ENCODE peak calls at places on chromosomes 1 and 21, in nine cellular contexts. V, T, H, G, L, I, R, E and S are unnamed samples.

GRCh38 chr1:234975122-234975940 is 153.3 kb downstream of the TOMM20 start:
- DNase-seq in L (no peak), V (no peak), I (no peak), H (peak; percentile 97), E (peak; percentile 91), G (no peak), R (no peak), T (no peak), S (peak; percentile 27)

GRCh38 chr1:25502957-25503356 is 40.4 kb upstream of the LDLRAP1 start:
- DNase-seq in R (no peak), V (no peak), T (no peak), G (no peak), E (peak; percentile 54), I (no peak), H (no peak), L (no peak), S (no peak)

GRCh38 chr1:62012821-62013220 is 181.8 kb upstream of the L1TD1 start:
- DNase-seq in V (no peak), L (peak; percentile 13), H (no peak), I (peak; percentile 23), R (peak; percentile 65), G (no peak), E (no peak), T (no peak), S (no peak)

GRCh38 chr1:198775606-198776005 is 136.8 kb downstream of the PTPRC start:
- DNase-seq in R (no peak), L (no peak), T (no peak), V (no peak), H (no peak), G (no peak), E (no peak), I (no peak), S (peak; percentile 13)

GRCh38 chr21:34802180-34802899 is 133.5 kb downstream of the CLIC6 start:
- DNase-seq in R (no peak), T (no peak), E (peak; percentile 61), G (no peak), H (no peak), I (no peak), L (no peak), V (no peak), S (no peak)

GRCh38 chr1:38730511-38731397 is 128.8 kb downstream of the RRAGC start:
- DNase-seq in T (no peak), L (no peak), E (peak; percentile 24), V (no peak), G (no peak), R (no peak), I (no peak), H (peak; percentile 75), S (no peak)

GRCh38 chr1:44705938-44706337 is 25.0 kb downstream of the RNU5D-1 start:
- DNase-seq in H (no peak), E (no peak), L (no peak), V (no peak), G (no peak), R (peak; percentile 24), T (no peak), I (no peak), S (no peak)

GRCh38 chr1:196660272-196660671 is 8.4 kb downstream of the CFH start:
- DNase-seq in R (no peak), L (no peak), T (no peak), G (no peak), V (no peak), I (no peak), E (no peak), H (no peak), S (no peak)

GRCh38 chr1:32413507-32414185 is 19.4 kb upstream of the BSDC1 start:
- DNase-seq in V (peak; percentile 36), H (peak; percentile 88), L (peak; percentile 76), T (peak; percentile 85), G (peak; percentile 47), I (peak; percentile 20), E (peak; percentile 75), R (no peak), S (peak; percentile 80)

GRCh38 chr21:42285569-42286245 is 29.5 kb downstream of the TFF3 start:
- DNase-seq in T (no peak), V (no peak), E (no peak), L (no peak), G (no peak), H (no peak), I (no peak), R (no peak), S (no peak)
- H3K36me3 ChIP-seq in T (no peaks in the 10 kb centered on the region), V (no peaks in the 10 kb centered on the region), E (no peaks in the 10 kb centered on the region), L (peaks cover 11% of the 10 kb centered on the region), G (no peaks in the 10 kb centered on the region), H (no peaks in the 10 kb centered on the region), I (peaks cover 81% of the 10 kb centered on the region), R (peaks cover 48% of the 10 kb centered on the region), S (no peaks in the 10 kb centered on the region)

GRCh38 chr1:43340559-43340958 is 2.9 kb downstream of the MPL start:
- DNase-seq in E (no peak), G (no peak), T (no peak), I (no peak), V (no peak), H (no peak), L (no peak), R (no peak), S (no peak)
- H3K4me1 ChIP-seq in E (no peaks in the 10 kb centered on the region), G (peaks cover 4% of the 10 kb centered on the region), T (no peaks in the 10 kb centered on the region), I (peaks cover 26% of the 10 kb centered on the region), V (peaks cover 6% of the 10 kb centered on the region), H (peaks cover 23% of the 10 kb centered on the region), L (peaks cover 8% of the 10 kb centered on the region), R (no peaks in the 10 kb centered on the region), S (no peaks in the 10 kb centered on the region)

GRCh38 chr1:46427541-46427940 is 33.4 kb downstream of the FAAH start:
- DNase-seq in E (no peak), R (no peak), H (no peak), I (no peak), T (no peak), L (no peak), G (no peak), V (no peak), S (no peak)

GRCh38 chr1:46431695-46432094 is 37.6 kb downstream of the FAAH start:
- DNase-seq in R (no peak), I (no peak), L (no peak), H (no peak), V (no peak), E (no peak), G (no peak), T (no peak), S (no peak)

GRCh38 chr1:46425740-46426139 is 31.6 kb downstream of the FAAH start:
- DNase-seq in I (no peak), T (no peak), V (no peak), H (no peak), E (peak; percentile 5), L (peak; percentile 40), G (no peak), R (no peak), S (no peak)

GRCh38 chr1:46432781-46433327 is 38.7 kb downstream of the FAAH start:
- DNase-seq in T (no peak), V (no peak), G (no peak), H (no peak), E (no peak), I (no peak), R (no peak), L (no peak), S (no peak)

GRCh38 chr1:46429436-46429835 is 35.3 kb downstream of the FAAH start:
- DNase-seq in I (no peak), G (no peak), T (no peak), R (no peak), H (no peak), E (no peak), V (no peak), L (no peak), S (no peak)
- H3K36me3 ChIP-seq in I (no peaks in the 10 kb centered on the region), G (no peaks in the 10 kb centered on the region), T (no peaks in the 10 kb centered on the region), R (no peaks in the 10 kb centered on the region), H (no peaks in the 10 kb centered on the region), E (no peaks in the 10 kb centered on the region), V (no peaks in the 10 kb centered on the region), L (no peaks in the 10 kb centered on the region), S (no peaks in the 10 kb centered on the region)

DNA sequence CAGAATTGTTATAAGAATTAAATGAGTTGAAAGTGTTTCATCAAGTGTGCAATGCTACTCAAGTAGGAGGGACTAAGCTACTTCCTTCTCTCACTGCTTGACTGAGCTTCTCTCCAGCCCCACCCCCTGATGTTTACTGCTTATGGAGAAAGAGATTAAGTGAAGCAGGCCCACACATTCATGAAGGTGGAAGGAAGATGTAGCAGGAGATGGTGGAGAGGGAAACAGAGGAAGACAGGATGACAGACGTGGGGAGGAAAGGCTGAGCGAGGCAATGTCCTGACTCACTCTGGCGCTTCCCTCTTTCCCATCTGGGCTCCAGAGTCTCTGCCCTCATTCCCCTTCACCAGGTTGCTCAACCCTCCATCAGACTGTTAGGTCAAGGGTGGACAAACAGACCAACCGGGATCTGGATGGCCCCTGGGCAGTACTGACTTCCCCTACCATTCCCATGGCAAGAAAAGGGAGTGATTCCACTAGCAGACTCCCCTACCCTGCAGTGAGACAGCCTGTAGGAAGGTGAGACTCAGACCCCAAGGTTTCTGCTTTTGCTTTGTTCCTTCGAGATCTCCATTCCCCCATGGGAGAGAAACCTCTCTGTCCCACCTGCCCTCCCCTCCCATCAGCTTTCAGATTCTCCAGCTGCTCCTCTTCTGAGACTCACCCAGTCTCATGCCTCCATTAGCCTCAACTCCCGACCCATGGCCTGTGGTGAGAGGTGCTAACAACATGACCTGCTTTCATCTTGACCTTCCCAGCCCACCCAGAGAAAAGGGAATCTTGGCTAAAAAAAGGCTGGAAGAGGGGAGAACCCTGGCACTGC is 3.1 kb upstream of the ARHGEF2 start:
- DNase-seq in T (no peak), I (no peak), L (no peak), E (peak; percentile 90), V (no peak), H (no peak), R (peak; percentile 76), G (no peak), S (no peak)
- H3K4me1 ChIP-seq in T (peaks cover 20% of the 10 kb centered on the region), I (peaks cover 84% of the 10 kb centered on the region), L (peaks cover 29% of the 10 kb centered on the region), E (peaks cover 35% of the 10 kb centered on the region), V (peaks cover 64% of the 10 kb centered on the region), H (peaks cover 37% of the 10 kb centered on the region), R (no peaks in the 10 kb centered on the region), G (peaks cover 36% of the 10 kb centered on the region), S (peaks cover 29% of the 10 kb centered on the region)

GRCh38 chr1:15911141-15911540 is 63.6 kb downstream of the SPEN start:
- DNase-seq in L (no peak), R (no peak), T (no peak), I (no peak), G (no peak), H (no peak), E (no peak), V (no peak), S (no peak)
- H3K36me3 ChIP-seq in L (peaks cover 30% of the 10 kb centered on the region), R (peaks cover 51% of the 10 kb centered on the region), T (peaks cover 40% of the 10 kb centered on the region), I (peaks cover 66% of the 10 kb centered on the region), G (no peaks in the 10 kb centered on the region), H (peaks cover 35% of the 10 kb centered on the region), E (peaks cover 45% of the 10 kb centered on the region), V (peaks cover 38% of the 10 kb centered on the region), S (peaks cover 66% of the 10 kb centered on the region)